ENCODE peak calls at places on chromosomes 11 and 22, in six cellular contexts. T is heart left ventricle, O is IMR-90, C is testis, I is GM23248, W is ovary. G is an unnamed sample.

GRCh38 chr11:78050964-78051831 is 12.5 kb upstream of the THRSP start:
- DNase-seq in W (no peak), O (peak; percentile 80), T (no peak), I (peak; percentile 77), C (no peak), G (peak; percentile 62)

GRCh38 chr11:66264893-66265292 is 3.5 kb upstream of the RAB1B start:
- DNase-seq in O (no peak), I (peak; percentile 25), W (peak; percentile 52), T (no peak), C (no peak), G (no peak)

GRCh38 chr22:17638432-17639237 is at the start of gene BCL2L13:
- DNase-seq in I (peak; percentile 94), T (peak; percentile 95), C (peak; percentile 95), W (peak; percentile 92), O (peak; percentile 90), G (peak; percentile 93)

GRCh38 chr22:19524170-19525115 is at the start of gene CLDN5:
- DNase-seq in T (peak; percentile 70), I (peak; percentile 23), C (peak; percentile 58), O (no peak), W (no peak), G (peak; percentile 24)

GRCh38 chr11:100639140-100639539 is 47.9 kb upstream of the ARHGAP42 start:
- DNase-seq in W (no peak), T (peak; percentile 27), O (peak; percentile 83), I (no peak), C (peak; percentile 36), G (peak; percentile 20)

GRCh38 chr11:11263238-11264030 is 89.6 kb downstream of the CSNK2A3 start:
- DNase-seq in T (no peak), C (no peak), O (peak; percentile 7), I (peak; percentile 34), W (no peak), G (no peak)

GRCh38 chr22:50045211-50046018 is 12.7 kb downstream of the TTLL8 start:
- DNase-seq in T (no peak), O (no peak), C (no peak), I (no peak), W (no peak), G (no peak)

GRCh38 chr22:25896098-25896497 is 154.1 kb downstream of the MYO18B start:
- DNase-seq in W (no peak), C (no peak), T (no peak), I (no peak), O (no peak), G (no peak)

GRCh38 chr11:124745835-124746620 is 6.0 kb downstream of the VSIG2 start:
- DNase-seq in O (no peak), C (no peak), I (peak; percentile 14), T (no peak), W (no peak), G (no peak)

GRCh38 chr11:97237151-97237550 is 847.3 kb downstream of the JRKL start:
- DNase-seq in C (no peak), I (no peak), O (no peak), T (no peak), W (no peak), G (no peak)
- H3K9me3 ChIP-seq in C (no peaks in the 10 kb centered on the region), I (no peaks in the 10 kb centered on the region), O (peaks cover 2% of the 10 kb centered on the region), T (peaks cover 3% of the 10 kb centered on the region), W (no peaks in the 10 kb centered on the region), G (no peaks in the 10 kb centered on the region)

GRCh38 chr22:46175631-46176030 is 25.3 kb downstream of the PPARA start:
- DNase-seq in W (no peak), I (peak; percentile 93), C (no peak), O (peak; percentile 86), T (no peak), G (no peak)
- H3K9me3 ChIP-seq in W (peaks cover 4% of the 10 kb centered on the region), I (no peaks in the 10 kb centered on the region), C (no peaks in the 10 kb centered on the region), O (peaks cover 9% of the 10 kb centered on the region), T (peaks cover 9% of the 10 kb centered on the region), G (peaks cover 4% of the 10 kb centered on the region)

DNA sequence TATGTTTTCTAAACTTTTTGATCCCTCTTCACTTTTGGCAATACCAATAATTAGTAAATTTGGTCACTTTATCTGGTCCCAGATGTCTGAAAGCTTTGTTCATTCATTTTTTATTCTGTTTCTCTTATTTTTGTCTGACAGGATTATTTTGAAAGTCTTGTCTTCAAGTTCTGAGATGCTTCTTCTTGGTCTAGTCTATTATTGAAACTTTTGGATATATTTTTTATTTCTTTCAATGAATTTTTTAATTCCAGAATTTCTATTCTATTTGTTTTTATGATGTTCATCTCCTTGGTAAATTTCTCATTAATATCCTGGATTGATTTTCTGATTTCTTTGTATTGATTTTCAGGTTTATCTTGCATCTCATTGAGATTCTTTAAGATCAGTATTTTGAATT is 54.1 kb upstream of the RAB38 start:
- DNase-seq in T (no peak), W (no peak), C (no peak), I (no peak), O (no peak), G (no peak)
- H3K9me3 ChIP-seq in T (peaks cover 51% of the 10 kb centered on the region), W (no peaks in the 10 kb centered on the region), C (no peaks in the 10 kb centered on the region), I (no peaks in the 10 kb centered on the region), O (no peaks in the 10 kb centered on the region), G (no peaks in the 10 kb centered on the region)

GRCh38 chr11:50394017-50394416 is 361.3 kb downstream of the OR4C45 start:
- DNase-seq in O (no peak), I (no peak), C (no peak), T (no peak), W (no peak), G (no peak)
- H3K9me3 ChIP-seq in O (peaks cover 5% of the 10 kb centered on the region), I (peaks cover 9% of the 10 kb centered on the region), C (no peaks in the 10 kb centered on the region), T (peaks cover 96% of the 10 kb centered on the region), W (peaks cover 2% of the 10 kb centered on the region), G (no peaks in the 10 kb centered on the region)

GRCh38 chr11:120258661-120259060 is 18.7 kb downstream of the POU2F3 start:
- DNase-seq in T (no peak), O (no peak), W (no peak), C (no peak), I (no peak), G (no peak)
- H3K9me3 ChIP-seq in T (no peaks in the 10 kb centered on the region), O (no peaks in the 10 kb centered on the region), W (no peaks in the 10 kb centered on the region), C (no peaks in the 10 kb centered on the region), I (no peaks in the 10 kb centered on the region), G (no peaks in the 10 kb centered on the region)

GRCh38 chr11:43462359-43462758 is 103.6 kb downstream of the TTC17 start:
- DNase-seq in C (no peak), T (no peak), I (no peak), O (no peak), W (no peak), G (no peak)

GRCh38 chr11:43467958-43468357 is 109.2 kb downstream of the TTC17 start:
- DNase-seq in T (no peak), O (no peak), I (peak; percentile 13), C (no peak), W (no peak), G (no peak)
- H3K9me3 ChIP-seq in T (peaks cover 14% of the 10 kb centered on the region), O (peaks cover 2% of the 10 kb centered on the region), I (peaks cover 7% of the 10 kb centered on the region), C (no peaks in the 10 kb centered on the region), W (peaks cover 7% of the 10 kb centered on the region), G (no peaks in the 10 kb centered on the region)

DNA sequence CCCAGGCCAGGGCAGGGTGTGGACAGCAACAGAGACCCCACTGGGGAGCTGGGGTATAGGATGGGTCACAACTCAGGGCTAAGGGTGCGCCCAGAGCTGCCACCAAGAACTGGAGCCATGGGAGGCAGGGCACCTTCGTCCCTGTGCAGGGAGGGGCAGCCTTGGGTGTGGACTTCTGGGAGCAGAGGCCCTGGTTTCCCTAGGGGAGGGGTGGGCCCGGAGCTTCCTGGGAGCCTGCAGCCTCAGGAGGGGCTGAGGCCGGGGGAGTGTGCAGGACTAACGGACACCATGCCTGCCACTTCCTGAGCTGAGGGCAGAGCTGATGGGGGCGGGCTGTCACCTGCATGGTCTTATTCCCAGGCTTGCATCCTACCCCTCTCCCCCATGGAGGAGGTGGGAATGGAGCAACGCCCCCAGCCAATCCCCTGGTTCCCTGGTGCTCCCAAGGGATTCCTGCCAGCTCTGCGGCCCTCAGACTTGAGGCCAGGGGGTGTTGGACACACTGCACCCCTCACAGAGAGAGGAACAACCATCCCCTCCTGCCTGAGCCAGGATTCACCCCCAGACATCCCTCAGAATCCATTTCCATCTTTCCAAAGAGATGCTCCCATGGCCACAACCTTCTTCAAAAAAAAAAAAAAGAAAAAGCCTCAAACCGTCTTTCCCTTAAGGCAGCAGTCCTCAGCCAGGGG is 225.7 kb downstream of the CTTN start:
- DNase-seq in O (no peak), W (no peak), I (no peak), C (no peak), T (no peak), G (no peak)
- H3K9me3 ChIP-seq in O (peaks cover 9% of the 10 kb centered on the region), W (no peaks in the 10 kb centered on the region), I (no peaks in the 10 kb centered on the region), C (no peaks in the 10 kb centered on the region), T (no peaks in the 10 kb centered on the region), G (no peaks in the 10 kb centered on the region)